ENCODE peak calls at places on chromosomes 2 and 18, in five cellular contexts. D is H1, H is HepG2, Y is K562, F is GM12878. S is an unnamed sample.

GRCh38 chr18:48455555-48456478 is 46.6 kb upstream of the ZBTB7C start:
- DNase-seq in D (no peak), H (no peak), Y (no peak), F (no peak), S (no peak)

GRCh38 chr2:164771897-164772296 is 69.7 kb downstream of the COBLL1 start:
- DNase-seq in D (no peak), H (no peak), Y (no peak), F (no peak), S (no peak)

GRCh38 chr2:187453078-187453641 is 5.1 kb upstream of the CALCRL start:
- DNase-seq in D (no peak), H (no peak), Y (no peak), F (no peak), S (peak)

GRCh38 chr2:144452169-144453038 is 67.5 kb downstream of the ZEB2 start:
- DNase-seq in D (no peak), H (no peak), Y (peak), F (no peak), S (peak)

GRCh38 chr2:187093771-187094412 is 244.9 kb upstream of the ZSWIM2 start:
- DNase-seq in D (no peak), H (no peak), Y (no peak), F (no peak), S (no peak)

GRCh38 chr2:43399515-43400245 is 173.3 kb upstream of the ZFP36L2 start:
- DNase-seq in D (no peak), H (no peak), Y (no peak), F (no peak), S (no peak)

GRCh38 chr18:68840554-68841263 is 42.8 kb downstream of the CCDC102B start:
- DNase-seq in D (no peak), H (peak), Y (no peak), F (no peak), S (peak)

GRCh38 chr2:3461781-3462492 is 57.4 kb downstream of the ADI1 start:
- DNase-seq in D (no peak), H (peak), Y (peak), F (peak), S (peak)

GRCh38 chr2:3233877-3234276 is 143.7 kb downstream of the EIPR1 start:
- DNase-seq in D (no peak), H (no peak), Y (no peak), F (no peak), S (no peak)

GRCh38 chr2:185181901-185182300 is 556.7 kb upstream of the FSIP2 start:
- DNase-seq in D (no peak), H (no peak), Y (peak), F (no peak), S (no peak)

GRCh38 chr2:38835990-38836389 is 39.7 kb downstream of the DHX57 start:
- DNase-seq in D (no peak), H (no peak), Y (no peak), F (peak), S (no peak)

DNA sequence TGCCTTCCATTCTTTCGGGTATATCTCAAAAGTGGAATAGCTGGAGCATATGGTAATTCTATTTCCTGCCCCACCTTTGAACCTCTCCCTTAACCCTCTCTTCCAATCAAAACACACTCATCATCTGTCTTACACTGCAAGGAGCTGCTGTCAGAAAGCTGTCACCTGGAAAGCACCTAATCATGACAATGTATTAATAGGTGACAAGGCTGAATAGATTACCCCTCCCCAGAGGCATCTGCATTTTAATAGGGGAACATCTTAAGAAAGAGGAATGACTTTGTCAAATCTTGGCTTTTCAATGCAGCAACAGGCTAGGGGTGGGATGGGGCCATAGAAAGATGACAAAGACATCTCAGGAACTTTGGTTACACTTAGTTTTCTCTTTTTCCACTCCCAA is 41.3 kb downstream of the CHMP3 start:
- DNase-seq in D (no peak), H (no peak), Y (no peak), F (no peak), S (no peak)
- TF ChIP-seq POLR2AphosphoS5 in D (no peak), H (no peak), Y (no peak), F (no peak), S (no peak)

GRCh38 chr2:127003028-127003800 is 103.7 kb downstream of the BIN1 start:
- DNase-seq in D (no peak), H (peak), Y (no peak), F (no peak), S (no peak)

GRCh38 chr2:127007652-127008051 is 99.3 kb downstream of the BIN1 start:
- DNase-seq in D (no peak), H (no peak), Y (no peak), F (no peak), S (no peak)

GRCh38 chr2:127008265-127008664 is 98.7 kb downstream of the BIN1 start:
- DNase-seq in D (no peak), H (no peak), Y (no peak), F (no peak), S (no peak)

GRCh38 chr2:127006962-127007361 is 100.0 kb downstream of the BIN1 start:
- DNase-seq in D (no peak), H (no peak), Y (no peak), F (no peak), S (no peak)

DNA sequence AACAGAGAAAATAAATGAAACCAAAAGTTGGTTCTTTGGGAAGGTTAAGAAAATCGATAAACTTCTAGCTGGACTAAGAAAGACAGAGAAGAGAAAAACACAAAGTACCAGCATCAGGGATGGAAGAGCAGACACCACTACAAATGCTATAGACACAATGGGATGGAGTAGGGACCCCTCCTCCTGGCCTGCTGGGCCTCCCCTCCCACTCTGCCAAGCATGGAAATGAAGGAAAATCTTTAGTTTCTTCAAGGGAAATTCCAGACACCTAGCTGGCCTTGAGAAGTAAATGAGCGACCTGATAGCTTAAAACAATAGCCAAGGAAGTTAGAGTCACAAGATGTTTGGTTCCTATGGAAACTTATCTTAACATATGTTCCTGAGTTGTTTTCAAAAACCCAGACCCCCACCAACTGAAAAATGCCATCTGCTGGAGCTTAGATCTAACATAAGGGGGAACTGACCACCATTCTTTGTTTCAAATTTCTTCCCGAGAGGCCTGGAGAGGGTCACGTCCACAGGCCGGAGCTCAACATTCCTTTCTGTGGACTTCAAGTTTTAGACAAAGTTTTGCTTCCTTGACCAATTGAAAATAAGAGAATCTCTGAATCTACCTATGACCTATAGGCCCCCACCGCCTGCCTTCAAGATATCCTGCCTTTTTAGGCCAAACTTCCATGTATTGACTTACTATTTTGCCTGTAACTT is 101.9 kb downstream of the BIN1 start:
- DNase-seq in D (no peak), H (no peak), Y (no peak), F (no peak), S (peak)
- TF ChIP-seq CREB1 in D (no peak), H (no peak), Y (no peak), F (no peak), S (no peak)

DNA sequence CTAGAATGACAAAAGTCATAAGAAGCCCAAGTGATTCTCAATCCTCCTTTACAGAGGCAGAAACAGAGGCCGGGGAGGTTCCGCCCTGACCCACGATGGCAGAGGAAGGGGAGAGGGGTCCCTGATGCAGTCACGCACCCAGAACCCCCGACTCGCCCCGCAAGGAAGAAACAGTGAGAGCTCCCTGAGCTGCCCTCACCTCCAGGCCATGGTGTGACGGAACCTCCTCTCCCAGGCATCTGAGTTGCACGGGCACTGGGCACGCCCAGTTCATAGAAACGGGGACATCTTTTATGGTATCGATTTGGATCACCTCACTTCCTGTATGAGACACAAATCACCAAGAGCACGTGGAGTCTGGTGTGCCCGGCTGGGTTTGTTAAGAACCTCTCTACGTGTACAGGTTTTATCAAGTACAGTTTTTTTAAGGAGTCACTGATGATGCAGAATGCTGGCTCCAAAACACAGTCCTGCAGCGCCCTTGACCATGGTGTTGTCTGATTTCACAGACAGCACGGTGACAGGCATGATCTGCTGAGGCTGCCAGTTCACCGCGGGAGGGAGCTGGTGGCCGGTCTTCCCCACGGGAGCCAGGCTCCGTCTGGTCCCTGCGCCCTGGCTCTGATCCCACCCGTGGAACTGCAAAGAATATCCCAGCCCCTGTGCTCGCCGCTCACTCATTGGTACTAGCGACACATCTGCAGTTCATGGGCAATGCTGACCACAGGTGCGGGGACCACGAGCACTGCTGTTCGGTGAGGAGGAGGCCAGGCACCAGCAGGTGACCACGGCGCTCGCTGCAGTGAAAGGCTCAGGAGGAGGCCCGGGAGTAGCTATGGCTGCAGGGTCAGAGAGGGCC is 35.6 kb downstream of the PXDN start:
- DNase-seq in D (no peak), H (no peak), Y (no peak), F (no peak), S (no peak)
- TF ChIP-seq POLR2AphosphoS5 in D (no peak), H (no peak), Y (no peak), F (no peak), S (no peak)

GRCh38 chr2:30869988-30870387 is 62.7 kb upstream of the CAPN13 start:
- DNase-seq in D (no peak), H (no peak), Y (no peak), F (no peak), S (peak)
- TF ChIP-seq CREB1 in D (no peak), H (no peak), Y (no peak), F (no peak), S (no peak)

GRCh38 chr2:28594369-28595108 is 98.7 kb downstream of the PLB1 start:
- DNase-seq in D (peak), H (peak), Y (peak), F (peak), S (peak)
- TF ChIP-seq POLR2AphosphoS5 in D (no peak), H (no peak), Y (no peak), F (no peak), S (no peak)

GRCh38 chr2:181581534-181581933 is 75.4 kb downstream of the CERKL start:
- DNase-seq in D (no peak), H (no peak), Y (no peak), F (no peak), S (peak)
- TF ChIP-seq CREB1 in D (no peak), H (no peak), Y (no peak), F (no peak), S (no peak)

GRCh38 chr2:207328944-207329386 is 163.2 kb upstream of the KLF7 start:
- DNase-seq in D (no peak), H (no peak), Y (no peak), F (no peak), S (no peak)

GRCh38 chr2:207331674-207332073 is 165.9 kb upstream of the KLF7 start:
- DNase-seq in D (no peak), H (no peak), Y (no peak), F (no peak), S (no peak)

GRCh38 chr2:207330912-207331311 is 165.2 kb upstream of the KLF7 start:
- DNase-seq in D (no peak), H (no peak), Y (no peak), F (peak), S (no peak)

GRCh38 chr2:207332473-207333212 is 166.9 kb upstream of the KLF7 start:
- DNase-seq in D (no peak), H (no peak), Y (no peak), F (no peak), S (no peak)

DNA sequence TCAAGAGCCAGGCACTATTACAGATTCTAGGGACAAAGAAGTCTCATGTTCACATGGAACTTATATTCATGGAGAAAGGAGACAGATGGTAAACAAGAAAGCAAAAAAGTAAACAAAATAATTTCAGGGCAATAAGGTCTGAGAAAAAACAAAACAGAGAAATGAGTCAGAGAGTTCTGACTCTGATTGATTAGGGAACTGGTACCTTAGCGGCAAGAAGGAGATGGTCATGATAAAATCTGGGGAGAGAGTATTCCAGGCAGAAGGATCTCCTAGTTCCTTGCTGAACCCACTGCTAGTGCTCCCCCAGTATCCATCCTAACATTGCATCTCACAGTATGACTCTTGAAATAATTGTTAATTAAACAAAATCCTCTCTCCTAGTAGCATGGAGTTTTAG is 161.8 kb upstream of the KLF7 start:
- DNase-seq in D (no peak), H (no peak), Y (no peak), F (no peak), S (no peak)
- TF ChIP-seq POLR2AphosphoS5 in D (no peak), H (no peak), Y (no peak), F (no peak), S (no peak)

GRCh38 chr18:35459997-35460396 is 37.8 kb downstream of the INO80C start:
- DNase-seq in D (no peak), H (no peak), Y (no peak), F (no peak), S (no peak)

GRCh38 chr18:35460719-35461118 is 37.0 kb downstream of the INO80C start:
- DNase-seq in D (no peak), H (no peak), Y (no peak), F (no peak), S (no peak)

GRCh38 chr18:35458271-35458670 is 39.5 kb downstream of the INO80C start:
- DNase-seq in D (no peak), H (peak), Y (no peak), F (no peak), S (no peak)

GRCh38 chr18:35457140-35457704 is 40.5 kb downstream of the INO80C start:
- DNase-seq in D (no peak), H (no peak), Y (no peak), F (no peak), S (no peak)

GRCh38 chr18:35458677-35459441 is 38.9 kb downstream of the INO80C start:
- DNase-seq in D (peak), H (peak), Y (peak), F (peak), S (peak)
- TF ChIP-seq CREB1 in D (no peak), H (no peak), Y (no peak), F (no peak), S (no peak)

GRCh38 chr2:11753886-11754704 is 7.7 kb downstream of the LPIN1 start:
- DNase-seq in D (no peak), H (no peak), Y (no peak), F (peak), S (no peak)

GRCh38 chr2:11752906-11753305 is 6.5 kb downstream of the LPIN1 start:
- DNase-seq in D (no peak), H (no peak), Y (no peak), F (no peak), S (no peak)

GRCh38 chr2:11754705-11755026 is 8.2 kb downstream of the LPIN1 start:
- DNase-seq in D (no peak), H (no peak), Y (no peak), F (no peak), S (no peak)

GRCh38 chr2:11750917-11751316 is 4.5 kb downstream of the LPIN1 start:
- DNase-seq in D (no peak), H (no peak), Y (no peak), F (no peak), S (no peak)

DNA sequence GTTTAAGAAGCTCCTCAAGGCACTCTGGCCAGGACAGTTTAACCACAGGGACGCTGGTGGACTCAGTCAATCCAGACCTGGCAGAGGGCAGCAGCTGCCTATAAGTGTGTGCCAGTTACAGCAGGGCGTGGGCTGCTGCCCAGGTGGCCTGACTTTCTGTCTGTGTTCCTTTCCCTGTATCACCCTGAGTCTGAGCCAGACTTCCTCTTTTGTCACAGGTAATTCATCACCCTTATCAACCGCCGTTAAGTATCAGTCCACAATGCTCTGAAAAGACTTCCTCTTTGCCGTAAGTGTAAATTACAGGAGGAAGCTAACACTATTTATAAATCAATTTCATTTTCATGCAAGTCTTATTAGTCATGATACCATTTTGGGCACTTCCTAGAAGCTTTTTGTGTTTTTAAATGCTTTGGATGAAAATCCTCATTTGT is 7.0 kb downstream of the LPIN1 start:
- DNase-seq in D (no peak), H (no peak), Y (no peak), F (peak), S (no peak)
- TF ChIP-seq POLR2AphosphoS5 in D (no peak), H (no peak), Y (peak), F (no peak), S (no peak)

S was measured in GM23338.